ENCODE peak calls at places on chromosome 21, in six cellular contexts. One of them, this sample, is unnamed.

GRCh38 chr21:19343711-19344110 is 940.1 kb upstream of the TMPRSS15 start:
- DNase-seq in left ventricle myocardium inferior: no peak
- DNase-seq in NB4: no peak
- DNase-seq in colonic mucosa: no peak
- DNase-seq in psoas muscle: no peak
- DNase-seq in GM12865: peak; percentile 43
- DNase-seq in this sample: no peak

GRCh38 chr21:28761709-28762356 is 230.8 kb downstream of the LTN1 start:
- DNase-seq in colonic mucosa: no peak
- DNase-seq in psoas muscle: no peak
- DNase-seq in GM12865: no peak
- DNase-seq in left ventricle myocardium inferior: no peak
- DNase-seq in NB4: no peak
- DNase-seq in this sample: peak; percentile 50

GRCh38 chr21:25568230-25568629 is 39.1 kb downstream of the MRPL39 start:
- DNase-seq in NB4: peak; percentile 2
- DNase-seq in left ventricle myocardium inferior: peak; percentile 26
- DNase-seq in GM12865: peak; percentile 76
- DNase-seq in psoas muscle: no peak
- DNase-seq in colonic mucosa: peak; percentile 22
- DNase-seq in this sample: peak; percentile 56

GRCh38 chr21:18801468-18801867 is 397.9 kb upstream of the TMPRSS15 start:
- DNase-seq in colonic mucosa: no peak
- DNase-seq in GM12865: no peak
- DNase-seq in NB4: peak; percentile 6
- DNase-seq in psoas muscle: no peak
- DNase-seq in left ventricle myocardium inferior: no peak
- DNase-seq in this sample: no peak

GRCh38 chr21:25385912-25386474 is 221.3 kb downstream of the MRPL39 start:
- DNase-seq in left ventricle myocardium inferior: no peak
- DNase-seq in GM12865: peak; percentile 67
- DNase-seq in psoas muscle: no peak
- DNase-seq in colonic mucosa: no peak
- DNase-seq in NB4: peak; percentile 62
- DNase-seq in this sample: peak; percentile 71

GRCh38 chr21:25985990-25986389 is 184.6 kb downstream of the APP start:
- DNase-seq in left ventricle myocardium inferior: no peak
- DNase-seq in colonic mucosa: no peak
- DNase-seq in GM12865: no peak
- DNase-seq in NB4: no peak
- DNase-seq in psoas muscle: no peak
- DNase-seq in this sample: no peak

GRCh38 chr21:23452384-23453083 is 2154.7 kb downstream of the MRPL39 start:
- DNase-seq in colonic mucosa: no peak
- DNase-seq in left ventricle myocardium inferior: no peak
- DNase-seq in psoas muscle: no peak
- DNase-seq in GM12865: peak; percentile 60
- DNase-seq in NB4: peak; percentile 12
- DNase-seq in this sample: no peak

GRCh38 chr21:15363921-15364320 is 299.1 kb upstream of the NRIP1 start:
- DNase-seq in left ventricle myocardium inferior: no peak
- DNase-seq in NB4: no peak
- DNase-seq in colonic mucosa: no peak
- DNase-seq in GM12865: no peak
- DNase-seq in psoas muscle: no peak
- DNase-seq in this sample: no peak

GRCh38 chr21:29943885-29944284 is 4.1 kb upstream of the GRIK1 start:
- DNase-seq in colonic mucosa: no peak
- DNase-seq in psoas muscle: no peak
- DNase-seq in NB4: no peak
- DNase-seq in GM12865: peak; percentile 4
- DNase-seq in left ventricle myocardium inferior: no peak
- DNase-seq in this sample: no peak

GRCh38 chr21:46581780-46582307 is 23.0 kb downstream of the S100B start:
- DNase-seq in psoas muscle: no peak
- DNase-seq in left ventricle myocardium inferior: no peak
- DNase-seq in NB4: no peak
- DNase-seq in colonic mucosa: no peak
- DNase-seq in GM12865: no peak
- DNase-seq in this sample: no peak

DNA sequence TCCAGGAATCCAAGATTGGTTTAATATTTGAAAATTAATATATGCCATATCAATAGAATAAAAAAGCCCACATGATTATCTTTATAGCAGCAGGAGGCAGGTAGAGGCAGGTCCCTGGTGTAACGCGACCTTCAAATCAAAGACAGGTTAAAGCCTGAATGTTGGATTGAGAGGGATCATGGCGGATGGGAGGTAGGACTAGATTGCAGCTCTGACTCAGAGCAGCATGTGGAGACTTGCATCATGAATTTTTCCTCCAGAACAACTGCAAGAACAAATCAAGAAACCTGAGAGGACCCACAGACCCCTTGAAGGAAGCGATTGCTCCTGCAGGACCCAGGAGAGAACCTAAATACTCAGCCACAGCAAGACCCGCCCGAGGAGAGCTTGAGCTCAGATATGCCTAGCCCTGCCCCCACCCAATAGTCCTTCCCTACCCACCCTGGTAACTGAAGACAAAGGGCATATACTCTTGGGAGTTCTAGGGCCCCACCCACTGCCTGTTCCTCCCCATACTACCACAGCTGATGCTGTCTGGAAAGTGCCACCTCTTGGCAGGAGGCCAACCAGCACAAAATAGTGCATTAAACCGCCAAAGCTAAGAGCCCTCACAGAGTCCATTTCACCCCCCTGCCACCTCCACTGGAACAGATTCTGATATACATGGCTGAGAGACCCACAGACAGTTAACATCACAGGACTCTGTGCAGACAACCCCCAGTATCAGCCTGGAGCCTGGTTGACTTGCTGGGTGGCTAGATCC is 19.5 kb downstream of the S100B start:
- DNase-seq in colonic mucosa: no peak
- DNase-seq in GM12865: no peak
- DNase-seq in left ventricle myocardium inferior: no peak
- DNase-seq in NB4: peak; percentile 26
- DNase-seq in psoas muscle: no peak
- DNase-seq in this sample: no peak
- TF ChIP-seq CTCF in colonic mucosa: no peak
- TF ChIP-seq CTCF in GM12865: no peak
- TF ChIP-seq CTCF in left ventricle myocardium inferior: no peak
- TF ChIP-seq CTCF in NB4: no peak
- TF ChIP-seq CTCF in psoas muscle: no peak
- TF ChIP-seq CTCF in this sample: no peak

DNA sequence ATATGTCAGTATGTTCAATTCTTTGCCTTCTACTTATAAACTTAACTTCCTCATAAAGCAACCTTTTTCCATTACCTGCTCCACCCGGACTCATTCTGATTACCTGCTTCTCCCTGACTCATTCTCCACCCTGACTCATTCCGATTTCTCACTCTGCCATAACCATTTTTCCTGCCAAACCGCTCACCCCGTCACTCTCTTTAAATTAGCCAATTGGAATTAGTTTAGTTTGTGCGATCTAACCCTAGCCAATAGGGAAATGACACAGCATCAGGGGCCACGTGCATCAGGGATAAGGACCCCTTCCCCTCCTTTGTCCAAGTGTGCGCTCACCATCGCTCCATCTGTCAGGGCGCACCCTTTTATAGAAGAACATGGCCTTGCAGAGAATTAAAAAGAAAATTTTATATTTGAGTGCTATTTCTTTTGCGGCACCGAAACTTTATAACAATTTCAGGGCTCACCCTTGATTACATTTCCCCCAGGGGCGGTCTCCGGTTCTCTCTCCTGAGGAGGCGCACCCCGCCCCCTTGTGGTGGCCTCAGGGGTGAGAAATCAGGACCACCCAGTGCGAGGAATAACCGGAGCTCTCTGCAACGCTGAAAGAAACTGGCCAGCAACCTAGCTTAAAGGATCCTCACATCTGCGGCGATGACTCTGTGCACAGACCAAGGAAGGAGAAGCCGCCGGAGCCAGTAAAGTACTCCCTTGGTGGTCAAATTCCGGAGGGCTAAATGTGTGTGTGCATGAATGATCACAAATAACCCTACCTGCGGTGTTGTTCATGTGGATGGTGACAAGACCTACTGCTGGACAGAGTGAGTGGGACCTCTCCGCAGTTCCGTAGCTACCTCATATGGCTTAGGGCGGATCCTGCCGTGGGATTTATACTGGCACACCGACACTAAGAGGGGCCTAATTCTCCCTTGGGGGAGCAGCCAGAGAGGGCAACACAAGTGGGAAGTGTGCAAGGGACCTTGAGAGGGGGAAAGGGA is 30.3 kb upstream of the CBR3 start:
- DNase-seq in colonic mucosa: peak; percentile 45
- DNase-seq in GM12865: peak; percentile 31
- DNase-seq in NB4: no peak
- DNase-seq in psoas muscle: peak; percentile 72
- DNase-seq in left ventricle myocardium inferior: peak; percentile 46
- DNase-seq in this sample: peak; percentile 59
- H3K4me3 ChIP-seq in colonic mucosa: no peak overlapping the region
- H3K4me3 ChIP-seq in GM12865: no peak overlapping the region
- H3K4me3 ChIP-seq in NB4: no peak overlapping the region
- H3K4me3 ChIP-seq in psoas muscle: peak overlapping the region; percentile 38
- H3K4me3 ChIP-seq in left ventricle myocardium inferior: peak overlapping the region; percentile 38
- H3K4me3 ChIP-seq in this sample: no peak overlapping the region

GRCh38 chr21:45102391-45102932 is 28.1 kb downstream of the ADARB1 start:
- DNase-seq in colonic mucosa: peak; percentile 61
- DNase-seq in left ventricle myocardium inferior: no peak
- DNase-seq in psoas muscle: no peak
- DNase-seq in GM12865: no peak
- DNase-seq in NB4: no peak
- DNase-seq in this sample: peak; percentile 56
- TF ChIP-seq CTCF in colonic mucosa: peak; percentile 19
- TF ChIP-seq CTCF in left ventricle myocardium inferior: peak; percentile 61
- TF ChIP-seq CTCF in psoas muscle: peak; percentile 34
- TF ChIP-seq CTCF in GM12865: peak; percentile 14
- TF ChIP-seq CTCF in NB4: peak; percentile 4
- TF ChIP-seq CTCF in this sample: peak; percentile 47

GRCh38 chr21:42375141-42375905 is 9.0 kb upstream of the TFF1 start:
- DNase-seq in left ventricle myocardium inferior: no peak
- DNase-seq in NB4: no peak
- DNase-seq in colonic mucosa: peak; percentile 85
- DNase-seq in GM12865: no peak
- DNase-seq in psoas muscle: no peak
- DNase-seq in this sample: no peak

GRCh38 chr21:42375966-42376337 is 9.6 kb upstream of the TFF1 start:
- DNase-seq in GM12865: no peak
- DNase-seq in colonic mucosa: no peak
- DNase-seq in psoas muscle: no peak
- DNase-seq in NB4: no peak
- DNase-seq in left ventricle myocardium inferior: no peak
- DNase-seq in this sample: no peak

GRCh38 chr21:42373908-42374455 is 7.6 kb upstream of the TFF1 start:
- DNase-seq in left ventricle myocardium inferior: no peak
- DNase-seq in NB4: no peak
- DNase-seq in GM12865: no peak
- DNase-seq in psoas muscle: no peak
- DNase-seq in colonic mucosa: no peak
- DNase-seq in this sample: no peak

GRCh38 chr21:42373181-42373907 is 7.0 kb upstream of the TFF1 start:
- DNase-seq in NB4: peak; percentile 31
- DNase-seq in GM12865: no peak
- DNase-seq in colonic mucosa: no peak
- DNase-seq in psoas muscle: no peak
- DNase-seq in left ventricle myocardium inferior: no peak
- DNase-seq in this sample: no peak

DNA sequence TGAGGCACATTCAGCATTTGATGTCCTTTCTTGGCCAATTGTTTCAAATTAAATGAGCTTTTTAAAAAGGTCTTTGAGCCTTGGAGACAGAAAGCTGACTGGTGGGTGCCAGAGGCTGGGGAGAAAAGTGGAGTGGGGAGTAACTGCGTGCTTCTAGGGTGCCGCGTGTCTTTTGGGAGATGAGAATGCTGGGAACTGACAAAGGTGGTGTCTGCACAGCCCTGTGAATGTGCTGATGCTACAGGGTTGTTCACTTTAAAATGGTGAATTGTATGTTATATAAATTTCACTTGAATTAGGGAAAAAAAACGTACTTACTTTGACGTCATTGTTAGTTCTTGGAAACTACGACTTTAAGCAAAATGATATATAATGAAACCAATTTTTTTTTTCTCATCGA is 8.1 kb upstream of the TFF1 start:
- DNase-seq in colonic mucosa: no peak
- DNase-seq in GM12865: no peak
- DNase-seq in psoas muscle: no peak
- DNase-seq in NB4: no peak
- DNase-seq in left ventricle myocardium inferior: no peak
- DNase-seq in this sample: no peak
- H3K4me3 ChIP-seq in colonic mucosa: no peak overlapping the region
- H3K4me3 ChIP-seq in GM12865: no peak overlapping the region
- H3K4me3 ChIP-seq in psoas muscle: no peak overlapping the region
- H3K4me3 ChIP-seq in NB4: no peak overlapping the region
- H3K4me3 ChIP-seq in left ventricle myocardium inferior: no peak overlapping the region
- H3K4me3 ChIP-seq in this sample: no peak overlapping the region

DNA sequence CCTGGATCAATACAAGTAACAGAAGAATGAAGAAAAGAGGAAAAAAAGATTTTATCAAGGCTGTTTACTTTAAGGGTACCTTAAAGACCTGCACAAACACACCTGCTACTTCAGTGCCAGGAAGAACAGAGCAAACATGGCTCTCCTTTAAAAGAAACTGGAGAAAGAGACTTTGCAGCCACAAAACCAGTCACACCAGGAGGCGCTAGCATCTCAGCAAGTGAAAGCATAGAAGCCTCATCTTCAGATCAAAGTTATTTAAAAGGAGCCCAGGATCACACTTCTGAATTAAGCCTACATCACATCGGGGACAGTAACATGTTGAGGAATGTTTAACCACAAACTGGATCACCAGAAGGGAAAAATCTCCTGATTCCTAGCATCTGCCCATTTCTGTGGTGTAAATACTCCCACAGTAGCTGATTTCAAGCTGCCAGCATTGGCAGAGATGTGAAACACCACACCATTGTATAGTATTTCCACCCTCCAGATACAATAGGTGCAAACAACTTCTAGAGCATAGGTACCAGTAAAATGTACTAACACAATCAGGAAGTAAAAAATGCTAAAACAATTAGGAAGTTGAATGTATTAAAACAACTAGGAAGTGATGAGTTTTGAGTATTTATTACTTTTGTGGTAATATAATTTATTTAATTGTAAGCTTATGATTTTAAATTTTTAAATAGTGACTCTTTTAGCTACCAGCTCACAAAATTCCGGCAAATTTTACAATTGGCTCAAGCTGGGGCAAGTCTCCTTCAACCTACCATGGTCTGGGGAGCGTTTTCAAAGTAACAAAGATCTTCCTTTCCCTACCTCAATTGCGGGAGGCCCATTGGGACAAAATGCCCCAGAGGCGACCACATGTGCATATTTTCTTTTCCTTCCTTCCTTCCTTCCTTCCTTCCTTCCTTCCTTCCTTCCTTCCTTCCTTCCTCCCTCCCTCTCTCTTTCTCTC is 105.3 kb upstream of the CLDN14 start:
- DNase-seq in left ventricle myocardium inferior: no peak
- DNase-seq in GM12865: peak; percentile 29
- DNase-seq in colonic mucosa: no peak
- DNase-seq in psoas muscle: no peak
- DNase-seq in NB4: peak; percentile 28
- DNase-seq in this sample: no peak
- TF ChIP-seq CTCF in left ventricle myocardium inferior: no peak
- TF ChIP-seq CTCF in GM12865: no peak
- TF ChIP-seq CTCF in colonic mucosa: no peak
- TF ChIP-seq CTCF in psoas muscle: no peak
- TF ChIP-seq CTCF in NB4: peak; percentile 27
- TF ChIP-seq CTCF in this sample: no peak

GRCh38 chr21:44368711-44369446 is 15.5 kb downstream of the TRPM2 start:
- DNase-seq in GM12865: no peak
- DNase-seq in psoas muscle: no peak
- DNase-seq in left ventricle myocardium inferior: no peak
- DNase-seq in colonic mucosa: no peak
- DNase-seq in NB4: no peak
- DNase-seq in this sample: no peak
- H3K4me3 ChIP-seq in GM12865: no peak overlapping the region
- H3K4me3 ChIP-seq in psoas muscle: no peak overlapping the region
- H3K4me3 ChIP-seq in left ventricle myocardium inferior: no peak overlapping the region
- H3K4me3 ChIP-seq in colonic mucosa: no peak overlapping the region
- H3K4me3 ChIP-seq in NB4: no peak overlapping the region
- H3K4me3 ChIP-seq in this sample: no peak overlapping the region

This sample was measured in foreskin fibroblast.